ENCODE peak calls at places on chromosomes 16 and 17, in five cellular contexts. Z is H9; S is CD8-positive, alpha-beta T cell; X is heart left ventricle; Y is mammary epithelial cell. J is an unnamed sample.

GRCh38 chr17:81902023-81902652 is at the start of gene NPB:
- DNase-seq in Z (no peak), S (no peak), X (no peak), Y (no peak), J (peak; percentile 11)

GRCh38 chr17:68573338-68573737 is 27.8 kb downstream of the FAM20A start:
- DNase-seq in Z (no peak), S (no peak), X (no peak), Y (no peak), J (no peak)

GRCh38 chr16:48949636-48950035 is 332.0 kb downstream of the CBLN1 start:
- DNase-seq in Z (no peak), S (no peak), X (no peak), Y (peak; percentile 35), J (peak; percentile 54)

GRCh38 chr16:4358831-4359561 is 7.9 kb upstream of the PAM16 start:
- DNase-seq in Z (peak; percentile 82), S (peak; percentile 58), X (no peak), Y (no peak), J (no peak)

GRCh38 chr16:31250782-31251384 is 8.9 kb upstream of the ITGAM start:
- DNase-seq in Z (no peak), S (no peak), X (no peak), Y (no peak), J (no peak)

GRCh38 chr16:71761097-71761496 is 36.6 kb upstream of the PHLPP2 start:
- DNase-seq in Z (no peak), S (no peak), X (no peak), Y (no peak), J (no peak)

GRCh38 chr16:66265556-66266133 is 100.8 kb upstream of the CDH5 start:
- DNase-seq in Z (no peak), S (no peak), X (no peak), Y (no peak), J (no peak)

GRCh38 chr16:66515543-66516171 is 34.3 kb downstream of the TK2 start:
- DNase-seq in Z (peak; percentile 50), S (no peak), X (no peak), Y (no peak), J (peak; percentile 17)

GRCh38 chr16:65069090-65069489 is 52.8 kb downstream of the CDH11 start:
- DNase-seq in Z (no peak), S (no peak), X (no peak), Y (no peak), J (peak; percentile 72)

GRCh38 chr16:2894231-2894630 is 11.2 kb downstream of the FLYWCH2 start:
- DNase-seq in Z (no peak), S (no peak), X (no peak), Y (no peak), J (no peak)
- TF ChIP-seq CTCF in Z (peak; percentile 39), S (no peak), X (no peak), Y (no peak), J (peak; percentile 23)

GRCh38 chr17:79107499-79108231 is 33.0 kb downstream of the ENGASE start:
- DNase-seq in Z (no peak), S (no peak), X (no peak), Y (no peak), J (no peak)
- H3K27me3 ChIP-seq in Z (no peaks in the 10 kb centered on the region), S (no peaks in the 10 kb centered on the region), X (peaks cover 9% of the 10 kb centered on the region), Y (no peaks in the 10 kb centered on the region), J (peaks cover 29% of the 10 kb centered on the region)

DNA sequence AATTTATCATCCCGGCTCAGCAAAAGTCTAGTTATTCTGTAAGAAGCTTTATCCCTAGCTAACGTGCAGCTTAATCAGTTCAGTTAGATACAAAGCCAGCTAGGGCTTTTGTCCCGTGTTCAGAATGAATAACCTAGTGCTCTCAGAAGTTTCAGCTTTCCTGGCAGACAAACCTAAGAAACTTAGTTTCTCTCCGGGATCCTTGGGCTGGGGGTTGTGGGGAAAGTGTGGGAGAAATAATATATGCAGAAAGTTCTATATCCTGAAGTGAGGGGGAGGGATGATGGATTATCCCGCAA is 475.7 kb upstream of the CCL2 start:
- DNase-seq in Z (no peak), S (no peak), X (no peak), Y (no peak), J (no peak)
- TF ChIP-seq CTCF in Z (no peak), S (peak; percentile 43), X (no peak), Y (no peak), J (no peak)

GRCh38 chr17:21278304-21279197 is 6.0 kb upstream of the MAP2K3 start:
- DNase-seq in Z (no peak), S (peak; percentile 37), X (no peak), Y (no peak), J (no peak)

GRCh38 chr17:21277332-21277731 is 7.2 kb upstream of the MAP2K3 start:
- DNase-seq in Z (no peak), S (no peak), X (no peak), Y (no peak), J (no peak)

GRCh38 chr17:21272881-21273839 is 11.4 kb upstream of the MAP2K3 start:
- DNase-seq in Z (no peak), S (no peak), X (no peak), Y (no peak), J (peak; percentile 45)

GRCh38 chr17:21275047-21275578 is 9.4 kb upstream of the MAP2K3 start:
- DNase-seq in Z (no peak), S (no peak), X (no peak), Y (no peak), J (no peak)

GRCh38 chr17:21275579-21276339 is 8.8 kb upstream of the MAP2K3 start:
- DNase-seq in Z (peak; percentile 96), S (peak; percentile 96), X (peak; percentile 95), Y (peak; percentile 70), J (no peak)
- H3K27me3 ChIP-seq in Z (peaks cover 4% of the 10 kb centered on the region), S (no peaks in the 10 kb centered on the region), X (no peaks in the 10 kb centered on the region), Y (no peaks in the 10 kb centered on the region), J (no peaks in the 10 kb centered on the region)

DNA sequence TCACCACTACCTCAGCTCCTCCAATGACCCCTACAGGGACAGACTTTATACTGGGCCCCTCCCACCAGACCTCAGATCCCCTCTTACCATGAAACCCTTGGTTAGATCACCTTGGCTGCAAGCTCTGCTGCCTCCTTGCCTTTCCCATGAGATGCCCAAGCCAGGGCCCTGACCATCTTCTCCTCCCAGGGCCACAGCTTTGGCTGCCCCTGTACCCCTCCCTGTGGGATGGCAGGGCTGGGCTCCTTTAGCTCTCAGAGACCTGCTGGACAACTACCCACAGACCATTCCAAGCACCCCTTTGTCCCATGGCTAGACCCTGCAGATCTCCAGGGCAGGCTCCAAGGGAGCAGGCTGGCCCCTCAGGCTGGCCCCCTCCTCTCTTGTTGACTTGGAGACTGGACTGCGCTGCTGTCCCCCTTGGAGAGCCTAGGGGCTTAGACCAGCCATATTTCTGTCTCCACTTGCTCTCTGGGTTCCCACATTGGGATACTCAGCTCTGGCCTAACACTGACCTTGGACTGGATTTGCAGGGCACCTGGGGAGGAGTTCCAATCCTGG is 1692.7 kb downstream of the TP53TG3F start:
- DNase-seq in Z (no peak), S (no peak), X (no peak), Y (no peak), J (no peak)
- TF ChIP-seq CTCF in Z (no peak), S (no peak), X (no peak), Y (no peak), J (no peak)

GRCh38 chr17:38558751-38559024 is 47.1 kb downstream of the SRCIN1 start:
- DNase-seq in Z (no peak), S (no peak), X (no peak), Y (no peak), J (no peak)

GRCh38 chr17:38557836-38558750 is 47.7 kb downstream of the SRCIN1 start:
- DNase-seq in Z (peak; percentile 99), S (peak; percentile 86), X (peak; percentile 88), Y (peak; percentile 95), J (peak; percentile 88)

GRCh38 chr17:38560503-38561318 is 45.0 kb downstream of the SRCIN1 start:
- DNase-seq in Z (peak; percentile 68), S (no peak), X (no peak), Y (peak; percentile 14), J (no peak)

GRCh38 chr17:38559880-38560230 is 45.9 kb downstream of the SRCIN1 start:
- DNase-seq in Z (no peak), S (no peak), X (no peak), Y (no peak), J (no peak)

DNA sequence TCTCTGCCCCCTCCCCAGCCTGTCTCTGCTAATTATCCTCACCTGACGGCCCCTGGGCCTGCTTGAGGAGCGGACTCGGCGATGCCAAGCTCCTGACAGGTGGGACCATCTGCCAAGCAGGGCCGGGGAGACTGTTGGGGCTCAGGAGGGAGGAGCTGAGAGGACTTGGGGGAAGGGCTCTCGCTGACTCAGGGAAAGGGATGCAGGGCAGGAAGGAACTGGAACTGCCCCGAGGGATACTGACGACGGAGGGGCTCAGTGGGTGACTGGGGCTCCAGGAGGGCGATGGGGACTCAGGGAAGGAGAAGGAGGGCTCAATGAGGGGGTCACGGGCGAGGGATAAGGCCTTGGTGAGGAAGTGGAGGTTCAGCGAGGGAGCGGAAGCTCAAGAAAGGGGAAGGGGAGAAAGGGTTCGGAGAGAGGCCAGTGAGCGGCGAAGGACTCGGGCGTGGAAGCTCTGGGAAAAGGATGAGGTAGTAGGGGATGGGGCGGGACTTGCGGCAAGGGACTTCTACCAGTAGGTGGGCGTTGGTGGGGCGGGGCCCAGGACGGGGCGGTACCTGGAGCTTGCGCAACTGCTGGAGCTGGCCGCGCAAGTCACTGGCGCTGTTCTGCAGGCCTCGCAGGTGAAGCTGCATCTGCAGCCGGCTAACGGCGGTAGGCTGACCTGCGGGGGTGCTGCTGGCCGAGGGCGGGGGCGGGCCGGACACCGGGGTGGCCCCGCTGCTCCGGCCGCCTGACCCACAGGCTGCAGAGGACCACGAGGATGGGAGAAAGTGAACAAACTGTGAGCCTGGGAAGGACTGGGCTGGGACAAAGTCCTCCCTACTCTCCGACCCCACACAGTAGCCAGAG is 46.5 kb downstream of the SRCIN1 start:
- DNase-seq in Z (peak; percentile 100), S (peak; percentile 77), X (peak; percentile 73), Y (peak; percentile 90), J (peak; percentile 85)
- H3K27me3 ChIP-seq in Z (peaks cover 42% of the 10 kb centered on the region), S (peaks cover 27% of the 10 kb centered on the region), X (peaks cover 55% of the 10 kb centered on the region), Y (no peaks in the 10 kb centered on the region), J (peaks cover 48% of the 10 kb centered on the region)

GRCh38 chr17:19546289-19547065 is 12.8 kb downstream of the SLC47A1 start:
- DNase-seq in Z (no peak), S (no peak), X (peak; percentile 44), Y (no peak), J (no peak)
- TF ChIP-seq CTCF in Z (peak; percentile 38), S (no peak), X (peak; percentile 14), Y (no peak), J (peak; percentile 28)

GRCh38 chr17:17682293-17682736 is 1.1 kb downstream of the RAI1 start:
- DNase-seq in Z (no peak), S (peak; percentile 20), X (peak; percentile 61), Y (peak; percentile 49), J (no peak)
- H3K27me3 ChIP-seq in Z (peaks cover 71% of the 10 kb centered on the region), S (no peaks in the 10 kb centered on the region), X (no peaks in the 10 kb centered on the region), Y (no peaks in the 10 kb centered on the region), J (no peaks in the 10 kb centered on the region)

GRCh38 chr16:55871411-55872038 is 3.6 kb downstream of the CES5A start:
- DNase-seq in Z (no peak), S (no peak), X (no peak), Y (no peak), J (no peak)
- TF ChIP-seq CTCF in Z (no peak), S (no peak), X (no peak), Y (no peak), J (no peak)